ENCODE peak calls at places on chromosomes 2 and 18, in ten cellular contexts. P is DMS153; O is NCI-H2029; K is GM12878; G is CD8-positive, alpha-beta T cell; E is lower leg skin; C is activated T-helper 1 cell treated with anti-CD3 and anti-CD28 coated beads, Interleukin-12 subunit alpha, Interleukin-12 subunit beta, Interleukin-2, Interleukin-4 antibody, amounts not matched to agents 30 ng/mL and 10 ng/mL and 1 ng/mL, durations not matched to agents 14 hours and 24 hours and 36 hours; H is A549; T is activated CD4-positive, alpha-beta T cell treated with anti-CD3 and anti-CD28 coated beads, Interleukin-2, amount 10 ng/mL, durations not matched to agents 24 days and 14 days; S is stimulated activated CD4-positive, alpha-beta T cell treated with anti-CD3 and anti-CD28 coated beads, Interleukin-2, amount 100 ng/mL, for 48 hours. V is an unnamed sample.

GRCh38 chr2:60519259-60519863 is 34.1 kb downstream of the BCL11A start:
- DNase-seq in P (no peak), O (no peak), K (no peak), G (no peak), E (no peak), C (no peak), H (no peak), T (no peak), S (no peak), V (no peak)

GRCh38 chr2:241582806-241583205 is 24.3 kb downstream of the BOK start:
- DNase-seq in P (no peak), O (no peak), K (no peak), G (no peak), E (no peak), C (no peak), H (no peak), T (no peak), S (no peak), V (no peak)

GRCh38 chr2:30147196-30147714 is 448 bp downstream of the YPEL5 start:
- DNase-seq in P (no peak), O (no peak), K (no peak), G (no peak), E (peak), C (no peak), H (no peak), T (peak), S (peak), V (peak)

GRCh38 chr18:44848931-44849330 is 168.2 kb downstream of the SETBP1 start:
- DNase-seq in P (peak), O (peak), K (no peak), G (no peak), E (no peak), C (no peak), H (no peak), T (no peak), S (no peak), V (no peak)

GRCh38 chr2:9594361-9595063 is 36.3 kb downstream of the YWHAQ start:
- DNase-seq in P (no peak), O (no peak), K (no peak), G (no peak), E (peak), C (no peak), H (peak), T (no peak), S (no peak), V (no peak)

GRCh38 chr2:26088038-26088643 is 54.3 kb downstream of the RAB10 start:
- DNase-seq in P (no peak), O (no peak), K (no peak), G (peak), E (no peak), C (no peak), H (peak), T (peak), S (no peak), V (peak)

GRCh38 chr2:12202301-12202700 is 455.9 kb downstream of the LPIN1 start:
- DNase-seq in P (no peak), O (no peak), K (no peak), G (no peak), E (no peak), C (no peak), H (no peak), T (no peak), S (no peak), V (no peak)

GRCh38 chr2:37371979-37372378 is 27.5 kb downstream of the QPCT start:
- DNase-seq in P (no peak), O (no peak), K (no peak), G (no peak), E (no peak), C (no peak), H (no peak), T (no peak), S (no peak), V (no peak)

GRCh38 chr2:216740557-216741222 is 45.3 kb upstream of the IGFBP5 start:
- DNase-seq in P (peak), O (peak), K (no peak), G (no peak), E (no peak), C (no peak), H (no peak), T (no peak), S (no peak), V (no peak)

GRCh38 chr2:69213832-69214231 is 173.2 kb downstream of the GFPT1 start:
- DNase-seq in P (no peak), O (no peak), K (no peak), G (no peak), E (no peak), C (no peak), H (no peak), T (no peak), S (no peak), V (no peak)

GRCh38 chr2:23689131-23689700 is 237.7 kb downstream of the ATAD2B start:
- DNase-seq in P (no peak), O (no peak), K (no peak), G (no peak), E (no peak), C (no peak), H (no peak), T (no peak), S (no peak), V (no peak)

GRCh38 chr2:181546086-181546485 is 88.9 kb downstream of the ITGA4 start:
- DNase-seq in P (no peak), O (no peak), K (no peak), G (no peak), E (no peak), C (no peak), H (no peak), T (no peak), S (no peak), V (no peak)

GRCh38 chr18:55189972-55190371 is 230.7 kb upstream of the CCDC68 start:
- DNase-seq in P (no peak), O (no peak), K (no peak), G (no peak), E (no peak), C (no peak), H (no peak), T (peak), S (no peak), V (no peak)

GRCh38 chr2:194383404-194383803 is 1273.6 kb upstream of the SLC39A10 start:
- DNase-seq in P (no peak), O (no peak), K (no peak), G (no peak), E (no peak), C (no peak), H (no peak), T (no peak), S (no peak), V (no peak)

GRCh38 chr2:158773121-158773520 is 22.0 kb upstream of the DAPL1 start:
- DNase-seq in P (no peak), O (no peak), K (no peak), G (no peak), E (no peak), C (no peak), H (no peak), T (no peak), S (no peak), V (no peak)

GRCh38 chr18:8610442-8610801 is 1.2 kb downstream of the RAB12 start:
- DNase-seq in P (no peak), O (no peak), K (no peak), G (no peak), E (no peak), C (no peak), H (no peak), T (no peak), S (no peak), V (no peak)

GRCh38 chr2:152611458-152612231 is 105.6 kb downstream of the PRPF40A start:
- DNase-seq in P (no peak), O (no peak), K (peak), G (no peak), E (peak), C (no peak), H (no peak), T (peak), S (no peak), V (no peak)

GRCh38 chr2:120892967-120893667 is 157.4 kb downstream of the GLI2 start:
- DNase-seq in P (no peak), O (no peak), K (no peak), G (no peak), E (no peak), C (no peak), H (no peak), T (no peak), S (no peak), V (no peak)

GRCh38 chr2:218867900-218868299 is 8.3 kb downstream of the WNT6 start:
- DNase-seq in P (peak), O (no peak), K (no peak), G (no peak), E (no peak), C (no peak), H (no peak), T (no peak), S (no peak), V (no peak)

GRCh38 chr18:73136134-73136533 is 268.3 kb upstream of the NETO1 start:
- DNase-seq in P (no peak), O (no peak), K (no peak), G (no peak), E (no peak), C (no peak), H (peak), T (no peak), S (no peak), V (no peak)

GRCh38 chr2:85248741-85249524 is 78.9 kb downstream of the TGOLN2 start:
- DNase-seq in P (no peak), O (peak), K (no peak), G (no peak), E (peak), C (no peak), H (no peak), T (no peak), S (no peak), V (no peak)

GRCh38 chr2:84963692-84964405 is 7.1 kb upstream of the KCMF1 start:
- DNase-seq in P (no peak), O (no peak), K (no peak), G (no peak), E (no peak), C (no peak), H (no peak), T (no peak), S (no peak), V (no peak)

GRCh38 chr2:105287692-105288091 is 41.8 kb downstream of the TGFBRAP1 start:
- DNase-seq in P (peak), O (no peak), K (peak), G (peak), E (no peak), C (no peak), H (peak), T (peak), S (peak), V (peak)

GRCh38 chr2:203551653-203552250 is 16.7 kb upstream of the RAPH1 start:
- DNase-seq in P (no peak), O (no peak), K (no peak), G (no peak), E (no peak), C (no peak), H (no peak), T (no peak), S (no peak), V (no peak)

GRCh38 chr18:59484796-59485328 is 125.8 kb upstream of the LMAN1 start:
- DNase-seq in P (no peak), O (no peak), K (no peak), G (no peak), E (no peak), C (no peak), H (no peak), T (no peak), S (no peak), V (no peak)

GRCh38 chr2:138428710-138429440 is 72.7 kb upstream of the SPOPL start:
- DNase-seq in P (no peak), O (no peak), K (no peak), G (no peak), E (no peak), C (no peak), H (no peak), T (no peak), S (no peak), V (no peak)

GRCh38 chr2:121076885-121077549 is 208.0 kb downstream of the TFCP2L1 start:
- DNase-seq in P (no peak), O (peak), K (no peak), G (peak), E (peak), C (peak), H (peak), T (peak), S (peak), V (peak)

GRCh38 chr2:173300458-173300857 is 54.2 kb upstream of the CDCA7 start:
- DNase-seq in P (no peak), O (no peak), K (no peak), G (no peak), E (no peak), C (no peak), H (no peak), T (no peak), S (no peak), V (no peak)

GRCh38 chr2:44671276-44671675 is 270.2 kb upstream of the SIX3 start:
- DNase-seq in P (no peak), O (no peak), K (no peak), G (no peak), E (no peak), C (no peak), H (no peak), T (no peak), S (no peak), V (no peak)

GRCh38 chr2:199692489-199692888 is 158.5 kb downstream of the FTCDNL1 start:
- DNase-seq in P (peak), O (peak), K (no peak), G (no peak), E (no peak), C (no peak), H (no peak), T (no peak), S (no peak), V (no peak)

GRCh38 chr18:76528477-76529432 is 33.7 kb upstream of the ZNF516 start:
- DNase-seq in P (peak), O (no peak), K (peak), G (no peak), E (no peak), C (no peak), H (no peak), T (no peak), S (no peak), V (no peak)

GRCh38 chr2:7748717-7749415 is 831.7 kb downstream of the RNF144A start:
- DNase-seq in P (no peak), O (no peak), K (no peak), G (no peak), E (no peak), C (no peak), H (no peak), T (peak), S (no peak), V (no peak)

GRCh38 chr2:153622285-153622684 is 143.7 kb upstream of the RPRM start:
- DNase-seq in P (no peak), O (no peak), K (no peak), G (no peak), E (no peak), C (no peak), H (no peak), T (no peak), S (no peak), V (no peak)

GRCh38 chr2:100058014-100058310 is 84.4 kb downstream of the AFF3 start:
- DNase-seq in P (no peak), O (no peak), K (no peak), G (no peak), E (no peak), C (no peak), H (no peak), T (no peak), S (no peak), V (no peak)

GRCh38 chr2:214679736-214680135 is 129.7 kb downstream of the BARD1 start:
- DNase-seq in P (no peak), O (no peak), K (no peak), G (no peak), E (no peak), C (no peak), H (no peak), T (no peak), S (no peak), V (no peak)

GRCh38 chr2:128359841-128360240 is 41.2 kb upstream of the HS6ST1 start:
- DNase-seq in P (no peak), O (no peak), K (no peak), G (no peak), E (peak), C (no peak), H (no peak), T (no peak), S (no peak), V (no peak)

GRCh38 chr2:168802825-168803726 is 639 bp downstream of the NOSTRIN start:
- DNase-seq in P (no peak), O (no peak), K (no peak), G (no peak), E (no peak), C (no peak), H (no peak), T (no peak), S (no peak), V (no peak)

GRCh38 chr2:201904529-201905420 is 98.4 kb downstream of the CDK15 start:
- DNase-seq in P (no peak), O (no peak), K (peak), G (no peak), E (no peak), C (no peak), H (no peak), T (no peak), S (no peak), V (no peak)

GRCh38 chr2:127049927-127050802 is 56.8 kb downstream of the BIN1 start:
- DNase-seq in P (peak), O (peak), K (no peak), G (peak), E (no peak), C (peak), H (peak), T (peak), S (peak), V (peak)

GRCh38 chr2:127011796-127012195 is 95.2 kb downstream of the BIN1 start:
- DNase-seq in P (no peak), O (no peak), K (no peak), G (no peak), E (no peak), C (no peak), H (no peak), T (no peak), S (no peak), V (no peak)

V was measured in naive thymus-derived CD4-positive, alpha-beta T cell.